ENCODE peak calls at places on chromosomes 2 and 18, in nine cellular contexts. D, G, R, K, C, F, U, X and A are unnamed samples.

GRCh38 chr2:70385966-70386595 is 84.2 kb upstream of the FAM136A start:
- DNase-seq in D (no peak), G (no peak), R (no peak), K (no peak), C (no peak), F (no peak), U (no peak), X (no peak), A (no peak)

GRCh38 chr2:204340511-204340910 is 204.8 kb upstream of the PARD3B start:
- DNase-seq in D (no peak), G (no peak), R (no peak), K (no peak), C (no peak), F (no peak), U (no peak), X (no peak), A (no peak)

GRCh38 chr2:55887906-55888625 is 35.5 kb downstream of the EFEMP1 start:
- DNase-seq in D (no peak), G (no peak), R (no peak), K (peak), C (no peak), F (no peak), U (no peak), X (no peak), A (no peak)

GRCh38 chr2:128645631-128646030 is 327.0 kb upstream of the HS6ST1 start:
- DNase-seq in D (peak), G (no peak), R (no peak), K (no peak), C (peak), F (no peak), U (no peak), X (no peak), A (no peak)

GRCh38 chr2:88658318-88658717 is 31.1 kb upstream of the EIF2AK3 start:
- DNase-seq in D (no peak), G (no peak), R (no peak), K (peak), C (no peak), F (no peak), U (no peak), X (peak), A (no peak)

GRCh38 chr18:13361422-13361821 is 142.9 kb downstream of the LDLRAD4 start:
- DNase-seq in D (no peak), G (no peak), R (no peak), K (no peak), C (no peak), F (no peak), U (no peak), X (no peak), A (no peak)

GRCh38 chr18:32730620-32731021 is 42.2 kb downstream of the KLHL14 start:
- DNase-seq in D (no peak), G (peak), R (no peak), K (peak), C (no peak), F (no peak), U (no peak), X (no peak), A (peak)

GRCh38 chr2:235641956-235642355 is 148.1 kb downstream of the AGAP1 start:
- DNase-seq in D (no peak), G (no peak), R (no peak), K (no peak), C (no peak), F (no peak), U (no peak), X (no peak), A (no peak)

GRCh38 chr2:196592331-196592911 is 47.1 kb upstream of the CCDC150 start:
- DNase-seq in D (no peak), G (no peak), R (no peak), K (peak), C (no peak), F (peak), U (peak), X (no peak), A (peak)

GRCh38 chr18:3360211-3360610 is 89.8 kb upstream of the TGIF1 start:
- DNase-seq in D (no peak), G (no peak), R (no peak), K (no peak), C (no peak), F (no peak), U (no peak), X (no peak), A (no peak)

GRCh38 chr18:79069792-79070151 is 578 bp downstream of the ATP9B start:
- DNase-seq in D (no peak), G (no peak), R (no peak), K (no peak), C (no peak), F (no peak), U (no peak), X (no peak), A (peak)

GRCh38 chr18:37403788-37404187 is 161.8 kb downstream of the CELF4 start:
- DNase-seq in D (no peak), G (no peak), R (no peak), K (no peak), C (no peak), F (no peak), U (no peak), X (no peak), A (no peak)

GRCh38 chr18:38367473-38367872 is 801.9 kb upstream of the CELF4 start:
- DNase-seq in D (no peak), G (no peak), R (no peak), K (no peak), C (no peak), F (no peak), U (no peak), X (no peak), A (no peak)

GRCh38 chr2:73779472-73780241 is at the start of gene DUSP11:
- DNase-seq in D (peak), G (no peak), R (peak), K (peak), C (peak), F (peak), U (peak), X (peak), A (peak)

GRCh38 chr2:200699310-200699709 is 112.4 kb upstream of the BZW1 start:
- DNase-seq in D (no peak), G (no peak), R (no peak), K (no peak), C (no peak), F (no peak), U (no peak), X (no peak), A (no peak)
- TF ChIP-seq CTCF in D (no peak), G (no peak), R (no peak), K (no peak), C (no peak), F (no peak), U (no peak), X (no peak), A (no peak)

GRCh38 chr2:224359569-224359968 is 42.3 kb downstream of the FAM124B start:
- DNase-seq in D (no peak), G (no peak), R (no peak), K (peak), C (no peak), F (no peak), U (peak), X (no peak), A (peak)
- TF ChIP-seq CTCF in D (no peak), G (peak), R (no peak), K (peak), C (peak), F (no peak), U (peak), X (peak), A (peak)

GRCh38 chr2:25227576-25227975 is 59.2 kb upstream of the POMC start:
- DNase-seq in D (no peak), G (no peak), R (no peak), K (no peak), C (no peak), F (no peak), U (no peak), X (no peak), A (no peak)
- TF ChIP-seq CTCF in D (no peak), G (no peak), R (no peak), K (no peak), C (no peak), F (no peak), U (no peak), X (no peak), A (no peak)

GRCh38 chr2:45732436-45732835 is 81.0 kb downstream of the PRKCE start:
- DNase-seq in D (no peak), G (no peak), R (no peak), K (no peak), C (no peak), F (no peak), U (no peak), X (no peak), A (no peak)

GRCh38 chr2:45731146-45731545 is 79.7 kb downstream of the PRKCE start:
- DNase-seq in D (no peak), G (no peak), R (no peak), K (no peak), C (no peak), F (no peak), U (no peak), X (no peak), A (no peak)

GRCh38 chr2:45732946-45733345 is 81.5 kb downstream of the PRKCE start:
- DNase-seq in D (no peak), G (no peak), R (no peak), K (no peak), C (no peak), F (no peak), U (no peak), X (no peak), A (no peak)

GRCh38 chr2:45728458-45728942 is 77.0 kb downstream of the PRKCE start:
- DNase-seq in D (no peak), G (peak), R (no peak), K (no peak), C (no peak), F (no peak), U (no peak), X (no peak), A (peak)

DNA sequence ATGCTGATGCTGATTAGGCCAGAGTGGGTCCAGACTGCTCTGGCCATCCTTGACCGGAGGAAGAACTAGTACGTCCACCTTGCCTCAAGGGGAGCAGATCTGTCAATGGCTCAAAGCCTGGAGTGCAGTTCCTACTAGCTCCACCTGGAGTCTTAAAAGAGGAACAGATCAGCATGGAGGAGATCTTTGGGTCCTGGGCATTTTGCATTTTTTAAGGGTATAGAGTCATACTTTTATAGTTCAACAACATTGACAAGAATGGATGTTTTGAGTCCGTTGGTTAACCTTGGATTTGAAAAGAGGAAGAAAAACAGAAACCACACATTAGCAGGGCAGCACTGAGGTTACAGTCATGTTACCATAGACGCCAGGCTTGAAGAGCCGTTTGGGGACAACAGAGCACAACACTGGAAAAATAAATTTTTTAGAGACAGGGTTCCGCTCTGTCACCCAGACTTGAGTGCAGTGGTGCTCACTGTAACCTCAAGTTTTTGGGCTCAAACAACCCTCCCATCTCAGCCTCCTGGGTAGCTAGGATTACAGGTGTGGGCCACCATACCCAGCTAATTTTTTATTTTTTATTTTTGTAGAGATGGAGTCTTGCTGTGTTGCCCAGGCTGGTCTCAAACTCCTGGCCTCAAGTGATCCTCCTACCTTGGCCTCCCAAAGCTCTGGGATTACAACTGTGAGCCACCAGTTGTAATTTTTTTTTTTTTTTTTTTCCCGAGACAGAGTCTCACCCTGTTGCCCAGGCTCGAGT is 78.5 kb downstream of the PRKCE start:
- DNase-seq in D (no peak), G (peak), R (no peak), K (no peak), C (no peak), F (no peak), U (no peak), X (no peak), A (peak)
- TF ChIP-seq CTCF in D (peak), G (peak), R (no peak), K (peak), C (peak), F (peak), U (peak), X (peak), A (no peak)

GRCh38 chr2:173952267-173953046 is 12.7 kb downstream of the SP3 start:
- DNase-seq in D (no peak), G (no peak), R (no peak), K (no peak), C (no peak), F (no peak), U (no peak), X (no peak), A (no peak)
- TF ChIP-seq CTCF in D (no peak), G (no peak), R (no peak), K (no peak), C (no peak), F (no peak), U (no peak), X (no peak), A (no peak)

GRCh38 chr2:181923123-181923522 is 31.6 kb downstream of the ITPRID2 start:
- DNase-seq in D (no peak), G (no peak), R (no peak), K (no peak), C (no peak), F (no peak), U (no peak), X (no peak), A (no peak)

GRCh38 chr2:181915096-181915495 is 23.6 kb downstream of the ITPRID2 start:
- DNase-seq in D (no peak), G (no peak), R (no peak), K (no peak), C (no peak), F (no peak), U (no peak), X (no peak), A (no peak)

GRCh38 chr2:181917378-181917735 is 25.8 kb downstream of the ITPRID2 start:
- DNase-seq in D (no peak), G (no peak), R (no peak), K (no peak), C (no peak), F (no peak), U (no peak), X (no peak), A (peak)

GRCh38 chr2:181916726-181917377 is 25.3 kb downstream of the ITPRID2 start:
- DNase-seq in D (no peak), G (no peak), R (no peak), K (peak), C (no peak), F (no peak), U (no peak), X (no peak), A (no peak)

GRCh38 chr2:181918188-181918587 is 26.7 kb downstream of the ITPRID2 start:
- DNase-seq in D (no peak), G (no peak), R (no peak), K (no peak), C (no peak), F (no peak), U (no peak), X (no peak), A (no peak)
- TF ChIP-seq CTCF in D (no peak), G (no peak), R (no peak), K (no peak), C (no peak), F (no peak), U (no peak), X (no peak), A (no peak)

GRCh38 chr18:41537666-41538065 is 417.4 kb upstream of the PIK3C3 start:
- DNase-seq in D (no peak), G (no peak), R (no peak), K (no peak), C (no peak), F (no peak), U (no peak), X (no peak), A (no peak)

GRCh38 chr18:41543815-41544214 is 411.2 kb upstream of the PIK3C3 start:
- DNase-seq in D (no peak), G (no peak), R (no peak), K (no peak), C (no peak), F (no peak), U (no peak), X (no peak), A (no peak)

GRCh38 chr18:41538751-41539150 is 416.3 kb upstream of the PIK3C3 start:
- DNase-seq in D (no peak), G (no peak), R (no peak), K (no peak), C (no peak), F (no peak), U (no peak), X (no peak), A (no peak)
- TF ChIP-seq CTCF in D (no peak), G (no peak), R (no peak), K (no peak), C (no peak), F (no peak), U (no peak), X (no peak), A (no peak)

GRCh38 chr2:168948621-168949212 is 47.6 kb downstream of the G6PC2 start:
- DNase-seq in D (no peak), G (no peak), R (no peak), K (peak), C (no peak), F (no peak), U (no peak), X (no peak), A (peak)

GRCh38 chr2:168941297-168941696 is 40.2 kb downstream of the G6PC2 start:
- DNase-seq in D (no peak), G (no peak), R (no peak), K (no peak), C (no peak), F (no peak), U (no peak), X (no peak), A (no peak)

GRCh38 chr2:168945508-168945907 is 44.4 kb downstream of the G6PC2 start:
- DNase-seq in D (no peak), G (no peak), R (no peak), K (no peak), C (no peak), F (no peak), U (no peak), X (no peak), A (no peak)

GRCh38 chr2:168939918-168940317 is 38.8 kb downstream of the G6PC2 start:
- DNase-seq in D (no peak), G (no peak), R (no peak), K (no peak), C (no peak), F (no peak), U (no peak), X (no peak), A (no peak)

GRCh38 chr2:168944065-168944464 is 43.0 kb downstream of the G6PC2 start:
- DNase-seq in D (no peak), G (no peak), R (no peak), K (peak), C (no peak), F (no peak), U (no peak), X (no peak), A (no peak)
- TF ChIP-seq CTCF in D (no peak), G (no peak), R (no peak), K (no peak), C (no peak), F (no peak), U (no peak), X (no peak), A (no peak)

DNA sequence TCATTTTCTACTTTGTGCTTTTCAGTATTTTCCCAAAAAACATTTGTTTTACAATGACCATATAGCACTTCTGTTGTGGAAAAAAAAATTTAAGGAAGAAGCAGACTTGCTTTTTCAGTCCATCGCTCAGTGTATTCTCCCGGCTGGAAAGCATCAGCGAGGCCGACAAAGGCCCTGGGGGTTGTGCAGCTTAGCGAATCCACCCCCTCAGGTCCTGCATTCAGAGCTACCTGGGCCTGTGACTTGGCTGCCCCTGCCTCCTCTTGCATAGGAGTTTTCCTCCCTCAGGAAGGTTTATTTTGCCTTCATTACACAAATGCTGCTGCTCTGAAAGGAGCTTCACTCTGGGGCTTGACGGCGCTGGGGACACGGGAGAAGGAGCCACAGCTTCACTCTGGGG is 244.4 kb upstream of the MGAT5 start:
- DNase-seq in D (no peak), G (no peak), R (no peak), K (no peak), C (no peak), F (no peak), U (no peak), X (no peak), A (no peak)
- TF ChIP-seq CTCF in D (no peak), G (no peak), R (no peak), K (no peak), C (no peak), F (no peak), U (no peak), X (no peak), A (no peak)

DNA sequence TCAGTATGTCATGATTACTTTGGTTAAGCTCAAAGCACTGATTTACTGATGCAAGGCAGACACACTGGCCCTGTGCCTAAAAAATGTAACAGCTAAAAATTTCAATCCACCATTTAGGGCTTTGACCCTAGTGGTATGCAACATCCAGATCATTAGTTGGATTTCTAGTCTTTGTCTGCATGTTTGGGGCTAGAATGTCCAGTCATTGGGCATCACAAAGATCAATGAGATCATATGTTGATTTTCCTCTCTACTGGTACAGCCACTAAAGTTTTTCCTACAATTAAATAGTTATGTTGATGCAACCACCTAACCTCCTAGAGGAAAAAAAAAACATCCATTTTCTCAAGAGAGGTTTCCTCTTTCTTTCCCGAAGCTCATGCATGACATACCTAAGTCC is 53.4 kb upstream of the REV1 start:
- DNase-seq in D (no peak), G (no peak), R (no peak), K (no peak), C (no peak), F (no peak), U (no peak), X (no peak), A (no peak)
- TF ChIP-seq CTCF in D (no peak), G (no peak), R (no peak), K (no peak), C (no peak), F (no peak), U (no peak), X (no peak), A (no peak)